ENCODE peak calls at places on chromosomes 3 and 15, in four cellular contexts. N is breast epithelium, T is Peyer's patch, S is DND-41. D is an unnamed sample. For H3K4me1 and H3K27me3, the result is how much of the 10 kb centered on the place peaks cover.

GRCh38 chr3:16179771-16180736 is 5.6 kb downstream of the GALNT15 start:
- DNase-seq in N (no peak), T (no peak), S (no peak), D (no peak)

GRCh38 chr3:46566040-46566631 is at the start of gene LRRC2:
- DNase-seq in N (no peak), T (peak), S (no peak), D (peak)

GRCh38 chr3:41094351-41094750 is 105.0 kb upstream of the CTNNB1 start:
- DNase-seq in N (no peak), T (no peak), S (no peak), D (no peak)

GRCh38 chr15:50764331-50765201 is 940 bp downstream of the SPPL2A start:
- DNase-seq in N (no peak), T (no peak), S (no peak), D (peak)

GRCh38 chr3:129001817-129002572 is 891 bp downstream of the EFCC1 start:
- DNase-seq in N (no peak), T (no peak), S (no peak), D (peak)

GRCh38 chr3:177982034-177982433 is 554.2 kb upstream of the KCNMB2 start:
- DNase-seq in N (no peak), T (no peak), S (no peak), D (no peak)

GRCh38 chr15:98907921-98908490 is 99.6 kb downstream of the PGPEP1L start:
- DNase-seq in N (no peak), T (no peak), S (no peak), D (no peak)

GRCh38 chr3:109154989-109155388 is 18.5 kb downstream of the C3orf85 start:
- DNase-seq in N (no peak), T (no peak), S (no peak), D (no peak)

GRCh38 chr3:165378761-165379160 is 182.6 kb upstream of the SLITRK3 start:
- DNase-seq in N (no peak), T (no peak), S (no peak), D (no peak)

GRCh38 chr3:10265833-10266232 is 17.6 kb downstream of the TATDN2 start:
- DNase-seq in N (no peak), T (no peak), S (no peak), D (no peak)

GRCh38 chr15:73239564-73240208 is 129.1 kb downstream of the HCN4 start:
- DNase-seq in N (no peak), T (no peak), S (no peak), D (no peak)

GRCh38 chr3:126459763-126460127 is 15.9 kb downstream of the ZXDC start:
- DNase-seq in N (no peak), T (peak), S (no peak), D (no peak)

GRCh38 chr3:127525373-127525772 is 65.2 kb downstream of the TPRA1 start:
- DNase-seq in N (no peak), T (no peak), S (no peak), D (no peak)

GRCh38 chr3:42906085-42906904 is at the start of gene ZNF662:
- DNase-seq in N (peak), T (peak), S (no peak), D (peak)

GRCh38 chr3:142577701-142578308 is 728 bp downstream of the ATR start:
- DNase-seq in N (no peak), T (no peak), S (no peak), D (no peak)

GRCh38 chr3:127458698-127459097 is 131.8 kb downstream of the TPRA1 start:
- DNase-seq in N (no peak), T (no peak), S (peak), D (no peak)

GRCh38 chr15:41698779-41699178 is 38.6 kb downstream of the MGA start:
- DNase-seq in N (no peak), T (no peak), S (no peak), D (no peak)

GRCh38 chr3:149489060-149489690 is 14.7 kb downstream of the TM4SF4 start:
- DNase-seq in N (no peak), T (no peak), S (no peak), D (no peak)

GRCh38 chr15:74892313-74892712 is 2.5 kb downstream of the MPI start:
- DNase-seq in N (no peak), T (peak), S (no peak), D (no peak)

GRCh38 chr15:58293622-58294550 is 137.9 kb upstream of the LIPC start:
- DNase-seq in N (no peak), T (no peak), S (no peak), D (no peak)

GRCh38 chr3:126216416-126216815 is 36.0 kb upstream of the ALDH1L1 start:
- DNase-seq in N (no peak), T (no peak), S (no peak), D (no peak)

GRCh38 chr3:114556832-114557231 is 263.0 kb downstream of the TIGIT start:
- DNase-seq in N (no peak), T (no peak), S (no peak), D (no peak)

GRCh38 chr15:100758554-100758953 is 121.1 kb upstream of the ALDH1A3 start:
- DNase-seq in N (no peak), T (no peak), S (no peak), D (no peak)

GRCh38 chr3:54556630-54557029 is 371.2 kb downstream of the LRTM1 start:
- DNase-seq in N (no peak), T (no peak), S (no peak), D (no peak)

GRCh38 chr3:161371441-161372320 is at the start of gene SPTSSB:
- DNase-seq in N (peak), T (peak), S (no peak), D (peak)

GRCh38 chr15:53072077-53072476 is 281.9 kb upstream of the ONECUT1 start:
- DNase-seq in N (peak), T (peak), S (peak), D (no peak)

GRCh38 chr15:33309602-33310276 is 1.0 kb upstream of the RYR3 start:
- DNase-seq in N (no peak), T (no peak), S (no peak), D (no peak)

GRCh38 chr3:10280177-10280529 is 12.6 kb downstream of the GHRL start:
- DNase-seq in N (no peak), T (peak), S (no peak), D (no peak)

GRCh38 chr3:186099178-186099577 is 9.7 kb downstream of the ETV5 start:
- DNase-seq in N (no peak), T (no peak), S (no peak), D (no peak)

GRCh38 chr15:65373163-65373651 is 4.6 kb downstream of the IGDCC3 start:
- DNase-seq in N (no peak), T (no peak), S (no peak), D (no peak)

GRCh38 chr3:56366641-56366984 is 101.7 kb downstream of the ERC2 start:
- DNase-seq in N (no peak), T (no peak), S (no peak), D (no peak)

GRCh38 chr3:124878561-124879394 is 8.4 kb downstream of the ITGB5 start:
- DNase-seq in N (peak), T (peak), S (no peak), D (no peak)

GRCh38 chr3:194949592-194949991 is 263.9 kb downstream of the FAM43A start:
- DNase-seq in N (no peak), T (no peak), S (no peak), D (no peak)
- H3K4me1 ChIP-seq in N (under half), T (under half), S (under half), D (under half)

GRCh38 chr3:963255-963654 is 129.6 kb upstream of the CNTN6 start:
- DNase-seq in N (no peak), T (no peak), S (no peak), D (no peak)

GRCh38 chr3:963755-964154 is 129.1 kb upstream of the CNTN6 start:
- DNase-seq in N (no peak), T (no peak), S (no peak), D (no peak)
- H3K27me3 ChIP-seq in N (under half), T (under half), S (under half), D (under half)

GRCh38 chr15:31227235-31227634 is 99.4 kb upstream of the KLF13 start:
- DNase-seq in N (no peak), T (no peak), S (no peak), D (no peak)

GRCh38 chr15:31223478-31224350 is 102.9 kb upstream of the KLF13 start:
- DNase-seq in N (no peak), T (peak), S (no peak), D (no peak)

GRCh38 chr15:31227954-31228542 is 98.6 kb upstream of the KLF13 start:
- DNase-seq in N (no peak), T (peak), S (no peak), D (no peak)

GRCh38 chr15:31226011-31226410 is 100.6 kb upstream of the KLF13 start:
- DNase-seq in N (no peak), T (no peak), S (no peak), D (no peak)

GRCh38 chr15:31225356-31225955 is 101.2 kb upstream of the KLF13 start:
- DNase-seq in N (no peak), T (peak), S (no peak), D (no peak)
- H3K4me3 ChIP-seq in N (no peak), T (no peak), S (no peak), D (no peak)

DNA sequence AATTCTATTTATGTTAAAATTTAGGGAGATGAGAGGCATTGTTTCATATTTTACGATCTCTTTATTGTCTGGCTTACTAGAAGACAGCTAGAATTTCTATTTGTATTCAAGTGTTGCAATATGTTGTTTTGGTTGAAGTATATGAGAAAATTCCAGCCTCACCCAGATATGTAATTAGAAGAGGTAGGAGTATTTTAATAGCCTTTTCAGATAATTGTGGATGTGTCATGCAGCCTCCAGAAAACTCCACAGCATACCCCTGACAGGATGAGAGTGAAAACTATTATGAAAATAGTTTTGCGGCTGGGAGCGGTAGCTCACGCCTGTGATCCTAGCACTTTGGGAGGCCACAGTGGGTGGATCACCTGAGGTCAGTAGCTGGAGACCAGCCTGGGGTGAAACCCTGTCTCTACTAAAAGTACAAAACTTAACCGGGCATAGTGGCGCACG is 21.5 kb upstream of the USP3 start:
- DNase-seq in N (no peak), T (no peak), S (no peak), D (no peak)
- H3K4me1 ChIP-seq in N (under half), T (under half), S (under half), D (half or more)

DNA sequence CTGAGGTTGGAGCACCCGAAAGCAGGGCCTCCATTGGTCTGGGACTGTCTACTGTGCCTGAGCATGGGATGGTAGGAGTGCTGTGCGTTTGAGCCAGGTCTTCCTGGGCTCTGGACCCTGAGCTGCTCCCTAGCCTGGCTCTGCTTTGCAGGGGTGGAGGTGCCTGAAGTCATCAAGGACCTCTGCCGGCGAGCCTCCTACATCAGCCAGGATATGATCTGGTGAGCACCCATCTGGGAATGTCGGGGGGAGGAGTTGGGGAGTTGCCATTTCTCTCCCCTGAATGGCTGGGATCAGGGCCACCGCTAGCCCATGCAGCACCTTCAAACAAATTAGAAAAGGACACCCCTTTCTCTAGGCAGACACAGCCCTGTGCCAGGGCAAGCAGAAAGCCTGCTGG is 20.7 kb downstream of the DUOX1 start:
- DNase-seq in N (no peak), T (no peak), S (no peak), D (no peak)
- H3K27me3 ChIP-seq in N (under half), T (under half), S (under half), D (under half)

GRCh38 chr3:181717505-181717904 is 5.8 kb downstream of the SOX2 start:
- DNase-seq in N (no peak), T (no peak), S (no peak), D (no peak)

GRCh38 chr3:181720281-181720680 is 8.6 kb downstream of the SOX2 start:
- DNase-seq in N (no peak), T (no peak), S (no peak), D (no peak)

GRCh38 chr3:181718416-181718815 is 6.7 kb downstream of the SOX2 start:
- DNase-seq in N (no peak), T (no peak), S (no peak), D (no peak)

GRCh38 chr3:181721369-181721768 is 9.6 kb downstream of the SOX2 start:
- DNase-seq in N (no peak), T (no peak), S (no peak), D (no peak)

GRCh38 chr3:181719298-181719859 is 7.7 kb downstream of the SOX2 start:
- DNase-seq in N (no peak), T (no peak), S (no peak), D (no peak)
- H3K4me3 ChIP-seq in N (no peak), T (no peak), S (no peak), D (no peak)

GRCh38 chr15:67132276-67132675 is 66.9 kb downstream of the SMAD3 start:
- DNase-seq in N (no peak), T (no peak), S (no peak), D (no peak)
- H3K4me1 ChIP-seq in N (under half), T (under half), S (under half), D (half or more)

DNA sequence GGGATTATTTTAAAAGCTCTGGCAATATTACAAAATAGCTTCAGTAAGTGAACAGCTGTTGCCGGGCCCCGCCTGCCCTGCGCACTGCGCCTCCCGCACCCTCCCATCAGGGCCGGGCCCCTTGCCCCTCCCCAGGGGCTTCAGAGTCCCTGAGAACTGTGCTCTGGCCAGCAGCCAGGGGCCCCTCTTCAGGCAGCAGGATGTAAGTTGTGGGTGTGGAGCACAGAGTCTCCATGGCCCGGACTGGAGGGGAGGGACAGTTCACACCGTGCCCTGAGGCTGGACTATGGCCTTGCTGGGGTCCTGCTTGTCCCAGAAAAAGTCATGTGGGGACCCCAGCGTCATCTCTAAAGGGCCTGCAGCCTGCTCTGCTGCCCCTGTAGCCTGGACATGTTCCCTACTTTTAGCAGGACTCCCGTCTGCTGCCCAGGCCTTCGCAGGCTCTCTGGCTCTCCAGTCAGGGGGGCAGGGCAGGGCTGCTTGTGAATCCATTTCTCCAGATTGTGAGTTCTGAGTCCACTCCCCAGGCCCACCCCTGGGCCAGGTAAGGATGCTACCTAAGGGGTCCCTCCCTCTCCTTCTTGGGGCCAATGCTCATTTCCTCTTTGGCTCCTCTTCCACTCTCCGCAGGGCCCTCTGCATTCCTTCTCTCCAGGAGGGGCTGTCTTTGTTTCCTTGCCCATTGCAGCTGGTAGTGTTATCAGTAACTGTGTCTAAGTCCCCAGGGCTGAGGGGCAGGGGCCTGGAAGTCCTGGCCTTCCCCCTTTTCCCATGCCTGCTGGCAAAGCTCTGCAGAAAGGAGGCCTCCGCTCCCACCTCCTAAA is 12.8 kb upstream of the CACNA2D2 start:
- DNase-seq in N (no peak), T (peak), S (no peak), D (no peak)
- H3K27me3 ChIP-seq in N (under half), T (under half), S (under half), D (under half)

DNA sequence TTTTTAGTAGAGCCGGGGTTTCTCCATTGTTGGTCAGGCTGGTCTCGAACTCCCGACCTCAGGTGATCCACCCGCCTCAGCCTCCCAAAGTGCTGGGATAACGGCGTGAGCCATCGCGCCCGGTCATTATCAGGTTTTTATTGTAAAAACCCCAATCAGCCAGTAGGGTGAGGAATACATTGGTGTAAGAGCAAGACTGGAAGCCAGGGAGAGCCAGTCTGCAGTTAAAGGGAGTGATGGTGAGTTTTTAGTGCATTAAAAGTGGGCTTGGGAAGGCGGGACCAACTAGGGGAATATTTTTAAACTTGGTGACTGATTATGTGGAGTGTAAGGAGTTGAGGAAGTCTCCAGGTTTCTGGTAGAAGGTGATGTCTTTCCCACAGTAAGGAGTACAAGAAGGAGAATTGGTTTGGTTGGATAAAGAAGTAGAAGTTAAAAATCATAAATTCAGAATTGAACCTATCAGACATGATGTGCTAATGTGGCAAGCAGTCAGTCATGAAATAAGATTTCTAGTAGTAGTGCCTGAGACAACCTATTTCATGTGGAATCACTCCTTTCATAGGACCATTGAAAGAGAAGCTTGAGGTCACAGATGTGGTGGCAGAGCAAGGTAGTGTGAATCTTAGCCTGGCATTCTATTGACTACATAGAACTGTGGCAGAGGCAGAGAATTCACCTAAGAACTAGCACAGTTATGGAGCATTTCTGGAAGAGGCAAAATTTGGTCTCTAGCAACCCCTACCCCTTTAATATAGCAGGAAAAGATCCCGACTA is 2.4 kb upstream of the DCBLD2 start:
- DNase-seq in N (no peak), T (no peak), S (no peak), D (no peak)
- H3K4me3 ChIP-seq in N (no peak), T (no peak), S (no peak), D (no peak)

GRCh38 chr3:75332784-75333183 is 331.3 kb upstream of the FRG2C start:
- DNase-seq in N (no peak), T (no peak), S (no peak), D (no peak)

GRCh38 chr3:75329713-75330112 is 334.4 kb upstream of the FRG2C start:
- DNase-seq in N (no peak), T (no peak), S (no peak), D (no peak)

GRCh38 chr3:75325716-75326115 is 338.4 kb upstream of the FRG2C start:
- DNase-seq in N (no peak), T (no peak), S (no peak), D (no peak)

GRCh38 chr3:75327453-75327852 is 336.7 kb upstream of the FRG2C start:
- DNase-seq in N (no peak), T (no peak), S (no peak), D (no peak)
- H3K4me1 ChIP-seq in N (under half), T (under half), S (under half), D (under half)

D was measured in CD8-positive, alpha-beta memory T cell.